ENCODE peak calls at places on chromosomes 4 and X, in seven cellular contexts. K, D, V, G, A, L and I are unnamed samples.

GRCh38 chrX:30615229-30615628 is 37.7 kb upstream of the TASL start:
- DNase-seq in K (no peak), G (no peak), V (no peak), D (no peak), A (peak; percentile 8), L (no peak), I (no peak)

GRCh38 chrX:111352424-111352823 is 59.6 kb downstream of the DCX start:
- DNase-seq in K (no peak), L (no peak), D (no peak), V (no peak), G (no peak), A (no peak), I (no peak)

GRCh38 chrX:87736576-87736975 is 219.0 kb downstream of the KLHL4 start:
- DNase-seq in K (no peak), A (no peak), G (no peak), D (no peak), L (no peak), V (no peak), I (no peak)

GRCh38 chr4:110850461-110851447 is 227.9 kb upstream of the PITX2 start:
- DNase-seq in A (no peak), D (no peak), L (no peak), V (no peak), G (no peak), K (no peak), I (no peak)

GRCh38 chr4:153205757-153206156 is 1.5 kb downstream of the TRIM2 start:
- DNase-seq in V (peak; percentile 24), A (no peak), L (no peak), K (no peak), G (no peak), D (no peak), I (no peak)

GRCh38 chr4:98222306-98222705 is 38.9 kb upstream of the RAP1GDS1 start:
- DNase-seq in V (no peak), L (no peak), D (no peak), G (no peak), K (no peak), A (no peak), I (no peak)

GRCh38 chrX:55450259-55450658 is 1.7 kb upstream of the MAGEH1 start:
- DNase-seq in A (no peak), K (peak; percentile 4), G (no peak), D (no peak), L (no peak), V (peak; percentile 10), I (no peak)

GRCh38 chr4:40264995-40265909 is 68.4 kb downstream of the RHOH start:
- DNase-seq in A (no peak), D (no peak), V (peak; percentile 25), L (no peak), G (no peak), K (no peak), I (peak; percentile 82)

GRCh38 chr4:74675673-74676279 is 118.5 kb downstream of the BTC start:
- DNase-seq in G (peak; percentile 16), A (peak; percentile 31), L (no peak), V (peak; percentile 16), D (no peak), K (peak; percentile 68), I (no peak)

GRCh38 chr4:1922826-1923225 is 51.6 kb downstream of the NSD2 start:
- DNase-seq in A (no peak), K (no peak), D (no peak), V (no peak), L (no peak), G (no peak), I (no peak)

GRCh38 chr4:42555828-42556227 is 101.1 kb downstream of the ATP8A1 start:
- DNase-seq in K (no peak), L (no peak), V (no peak), G (no peak), D (no peak), A (no peak), I (no peak)

GRCh38 chrX:137195991-137196390 is 162.2 kb upstream of the GPR101 start:
- DNase-seq in V (no peak), A (no peak), K (peak; percentile 18), D (no peak), L (no peak), G (no peak), I (no peak)

GRCh38 chr4:26452565-26453531 is 37.4 kb downstream of the CCKAR start:
- DNase-seq in A (no peak), V (peak; percentile 32), L (no peak), G (no peak), K (no peak), D (no peak), I (no peak)

GRCh38 chr4:35364321-35364870 is 879.9 kb downstream of the ARAP2 start:
- DNase-seq in V (no peak), D (no peak), G (no peak), K (no peak), L (no peak), A (no peak), I (no peak)

GRCh38 chrX:68462197-68462596 is 28.9 kb upstream of the OPHN1 start:
- DNase-seq in G (no peak), A (no peak), D (no peak), V (no peak), L (no peak), K (no peak), I (no peak)

GRCh38 chr4:78204176-78204575 is 147.1 kb downstream of the FRAS1 start:
- DNase-seq in V (no peak), G (no peak), D (no peak), K (no peak), A (no peak), L (no peak), I (no peak)

GRCh38 chr4:132065940-132066495 is 1083.1 kb upstream of the PCDH10 start:
- DNase-seq in L (no peak), V (no peak), K (no peak), A (no peak), D (no peak), G (no peak), I (no peak)

GRCh38 chrX:26651755-26652154 is 435.8 kb downstream of the MAGEB5 start:
- DNase-seq in V (no peak), D (no peak), G (no peak), A (no peak), L (no peak), K (no peak), I (no peak)

GRCh38 chrX:31266172-31267076 is 194.6 kb upstream of the FTHL17 start:
- DNase-seq in V (peak; percentile 93), D (no peak), G (no peak), K (peak; percentile 81), A (no peak), L (no peak), I (peak; percentile 79)